ENCODE peak calls at places on chromosomes 3 and 15, in five cellular contexts. F is A673, Z is AG09309, W is endodermal cell, X is HepG2. I is an unnamed sample.

GRCh38 chr3:168134931-168135330 is 39.2 kb upstream of the GOLIM4 start:
- DNase-seq in F (no peak), Z (no peak), W (no peak), X (no peak), I (no peak)

GRCh38 chr15:73688455-73688854 is 4.3 kb downstream of the CD276 start:
- DNase-seq in F (no peak), Z (no peak), W (peak), X (no peak), I (no peak)

GRCh38 chr3:159189994-159190669 is 388.3 kb downstream of the MFSD1 start:
- DNase-seq in F (no peak), Z (peak), W (no peak), X (no peak), I (no peak)

GRCh38 chr3:59422312-59422711 is 372.5 kb upstream of the CFAP20DC start:
- DNase-seq in F (no peak), Z (peak), W (no peak), X (no peak), I (no peak)

GRCh38 chr3:54206874-54207273 is 84.5 kb downstream of the CACNA2D3 start:
- DNase-seq in F (no peak), Z (no peak), W (peak), X (no peak), I (no peak)

GRCh38 chr15:66860844-66861243 is 158.8 kb downstream of the SMAD6 start:
- DNase-seq in F (no peak), Z (no peak), W (peak), X (no peak), I (peak)

GRCh38 chr3:129481783-129482332 is 41.8 kb downstream of the IFT122 start:
- DNase-seq in F (no peak), Z (no peak), W (peak), X (no peak), I (peak)

GRCh38 chr3:107269081-107269480 is 108.2 kb upstream of the CCDC54 start:
- DNase-seq in F (no peak), Z (no peak), W (peak), X (no peak), I (no peak)

GRCh38 chr15:69303337-69304175 is 4.8 kb downstream of the PAQR5 start:
- DNase-seq in F (peak), Z (no peak), W (no peak), X (no peak), I (no peak)

GRCh38 chr3:60120245-60120644 is 1070.4 kb upstream of the CFAP20DC start:
- DNase-seq in F (no peak), Z (no peak), W (no peak), X (no peak), I (no peak)

GRCh38 chr3:132445812-132446211 is 28.5 kb downstream of the DNAJC13 start:
- DNase-seq in F (peak), Z (peak), W (no peak), X (no peak), I (no peak)

GRCh38 chr3:188634285-188634684 is 480.3 kb downstream of the LPP start:
- DNase-seq in F (no peak), Z (no peak), W (no peak), X (no peak), I (no peak)

GRCh38 chr3:159781867-159782266 is 206.8 kb upstream of the IL12A start:
- DNase-seq in F (no peak), Z (no peak), W (no peak), X (no peak), I (no peak)

GRCh38 chr3:170598091-170598502 is 12.2 kb upstream of the SLC7A14 start:
- DNase-seq in F (no peak), Z (no peak), W (no peak), X (peak), I (no peak)

GRCh38 chr15:48406911-48407310 is 75.7 kb downstream of the DUT start:
- DNase-seq in F (no peak), Z (no peak), W (peak), X (no peak), I (no peak)

GRCh38 chr3:138078096-138078495 is 37.3 kb downstream of the DZIP1L start:
- DNase-seq in F (no peak), Z (no peak), W (no peak), X (no peak), I (no peak)

GRCh38 chr3:58341376-58341775 is 8.7 kb downstream of the PXK start:
- DNase-seq in F (no peak), Z (no peak), W (no peak), X (no peak), I (no peak)

GRCh38 chr3:76177650-76178049 is 392.3 kb upstream of the ZNF717 start:
- DNase-seq in F (no peak), Z (no peak), W (no peak), X (no peak), I (no peak)

GRCh38 chr3:113912551-113913246 is 35.1 kb upstream of the ZDHHC23 start:
- DNase-seq in F (peak), Z (peak), W (peak), X (peak), I (no peak)

GRCh38 chr3:152309031-152309430 is 40.3 kb downstream of the MBNL1 start:
- DNase-seq in F (no peak), Z (no peak), W (no peak), X (no peak), I (no peak)

DNA sequence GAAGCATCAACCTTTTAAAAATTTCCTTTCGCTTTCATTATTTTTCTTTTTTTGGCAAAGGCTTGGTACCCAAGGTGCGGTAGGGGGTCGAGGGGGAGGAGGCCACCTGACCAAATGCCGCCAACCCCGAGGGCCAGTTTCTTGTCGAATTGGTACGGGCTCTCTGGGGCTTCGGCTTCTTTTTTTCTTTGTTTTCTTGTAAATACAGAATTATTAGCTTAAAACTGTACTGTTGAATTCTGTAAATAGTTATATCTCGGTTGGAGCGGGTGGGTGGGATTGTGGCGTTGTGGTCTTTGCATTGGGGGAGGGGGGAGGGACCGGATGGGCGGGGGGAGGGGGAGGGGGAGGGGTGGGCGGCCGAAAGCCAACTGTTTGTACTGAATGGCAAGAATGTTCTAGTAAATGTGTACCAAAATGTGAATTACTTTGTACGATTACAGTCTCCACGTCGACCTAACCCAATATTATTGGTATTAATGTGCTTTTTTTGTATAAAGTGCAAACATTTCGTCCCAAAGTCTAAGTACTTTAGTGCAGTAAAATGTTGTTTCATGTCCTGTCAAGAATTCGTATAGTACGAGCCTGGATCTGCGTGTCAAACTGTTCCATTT is 4.7 kb downstream of the ZIC1 start:
- DNase-seq in F (no peak), Z (no peak), W (peak), X (no peak), I (no peak)
- H3K4me3 ChIP-seq in F (no peak), Z (peak), W (peak), X (no peak), I (peak)

GRCh38 chr3:115085197-115085865 is 61.8 kb downstream of the ZBTB20 start:
- DNase-seq in F (peak), Z (no peak), W (no peak), X (no peak), I (no peak)
- TF ChIP-seq CTCF in F (peak), Z (peak), W (peak), X (no peak), I (no peak)

GRCh38 chr3:46931631-46932441 is 44.7 kb downstream of the CCDC12 start:
- DNase-seq in F (no peak), Z (no peak), W (no peak), X (peak), I (no peak)
- H3K4me3 ChIP-seq in F (no peak), Z (no peak), W (no peak), X (no peak), I (peak)

GRCh38 chr3:149933008-149933407 is 37.7 kb downstream of the PFN2 start:
- DNase-seq in F (no peak), Z (no peak), W (no peak), X (no peak), I (no peak)

GRCh38 chr3:149941186-149941585 is 29.5 kb downstream of the PFN2 start:
- DNase-seq in F (no peak), Z (no peak), W (no peak), X (no peak), I (no peak)

GRCh38 chr3:149933858-149934257 is 36.8 kb downstream of the PFN2 start:
- DNase-seq in F (no peak), Z (no peak), W (no peak), X (no peak), I (no peak)

GRCh38 chr3:149934524-149934923 is 36.2 kb downstream of the PFN2 start:
- DNase-seq in F (no peak), Z (peak), W (no peak), X (no peak), I (no peak)

DNA sequence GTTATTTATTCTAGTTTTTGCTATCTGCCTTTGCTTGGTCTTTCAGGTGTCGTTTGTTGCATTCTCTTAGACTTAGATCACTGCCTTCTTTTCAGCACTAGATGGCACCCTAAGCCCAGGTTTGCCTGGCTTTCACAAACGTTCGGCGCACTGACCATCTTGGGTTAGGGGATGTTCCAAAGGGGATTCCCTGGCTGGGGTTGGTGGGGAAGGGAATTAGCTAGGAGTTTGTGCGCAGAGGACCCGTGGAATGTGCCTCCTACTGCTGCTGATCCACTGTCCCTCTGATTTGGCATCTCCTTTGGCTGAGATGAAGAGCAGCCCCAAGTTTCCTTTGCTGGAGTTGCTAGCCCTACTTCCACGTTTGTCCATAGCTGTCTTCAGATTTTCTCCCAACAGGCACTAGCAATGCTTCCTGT is 33.9 kb downstream of the PFN2 start:
- DNase-seq in F (peak), Z (no peak), W (peak), X (peak), I (no peak)
- TF ChIP-seq CTCF in F (peak), Z (peak), W (peak), X (peak), I (peak)

GRCh38 chr3:128280466-128281455 is 127.5 kb downstream of the EEFSEC start:
- DNase-seq in F (no peak), Z (no peak), W (peak), X (no peak), I (peak)

GRCh38 chr3:128279594-128279880 is 126.3 kb downstream of the EEFSEC start:
- DNase-seq in F (no peak), Z (no peak), W (peak), X (no peak), I (peak)

GRCh38 chr3:128278130-128278529 is 124.8 kb downstream of the EEFSEC start:
- DNase-seq in F (no peak), Z (no peak), W (peak), X (no peak), I (peak)

GRCh38 chr3:128277378-128278049 is 124.2 kb downstream of the EEFSEC start:
- DNase-seq in F (no peak), Z (no peak), W (peak), X (no peak), I (peak)

GRCh38 chr3:128278761-128279593 is 125.7 kb downstream of the EEFSEC start:
- DNase-seq in F (peak), Z (peak), W (peak), X (no peak), I (peak)
- H3K4me3 ChIP-seq in F (no peak), Z (no peak), W (no peak), X (no peak), I (peak)

GRCh38 chr15:42490743-42491539 is at the start of gene ZNF106:
- DNase-seq in F (peak), Z (peak), W (peak), X (peak), I (peak)
- TF ChIP-seq CTCF in F (peak), Z (no peak), W (peak), X (peak), I (no peak)

GRCh38 chr3:180036092-180036677 is 552 bp downstream of the PEX5L start:
- DNase-seq in F (no peak), Z (no peak), W (no peak), X (no peak), I (no peak)

GRCh38 chr3:180040966-180041365 is 4.2 kb upstream of the PEX5L start:
- DNase-seq in F (no peak), Z (no peak), W (no peak), X (no peak), I (no peak)

GRCh38 chr3:180036678-180037455 is at the start of gene PEX5L:
- DNase-seq in F (peak), Z (no peak), W (peak), X (peak), I (no peak)
- H3K4me3 ChIP-seq in F (peak), Z (peak), W (peak), X (no peak), I (peak)

GRCh38 chr3:183930069-183930468 is 45.4 kb upstream of the PARL start:
- DNase-seq in F (no peak), Z (no peak), W (no peak), X (peak), I (no peak)

GRCh38 chr3:183933160-183933559 is 48.5 kb upstream of the PARL start:
- DNase-seq in F (no peak), Z (no peak), W (no peak), X (no peak), I (no peak)

GRCh38 chr3:183927059-183927458 is 42.4 kb upstream of the PARL start:
- DNase-seq in F (no peak), Z (no peak), W (no peak), X (no peak), I (no peak)

GRCh38 chr3:183937601-183938286 is 53.1 kb upstream of the PARL start:
- DNase-seq in F (no peak), Z (no peak), W (no peak), X (no peak), I (no peak)

GRCh38 chr3:183931881-183932280 is 47.2 kb upstream of the PARL start:
- DNase-seq in F (no peak), Z (no peak), W (no peak), X (no peak), I (no peak)
- TF ChIP-seq CTCF in F (no peak), Z (no peak), W (no peak), X (no peak), I (no peak)

GRCh38 chr15:64046347-64047153 is at the start of gene DAPK2:
- DNase-seq in F (peak), Z (no peak), W (peak), X (peak), I (no peak)

GRCh38 chr15:64045774-64046346 is 425 bp downstream of the DAPK2 start:
- DNase-seq in F (no peak), Z (no peak), W (peak), X (no peak), I (no peak)

GRCh38 chr15:64045106-64045435 is 1.2 kb downstream of the DAPK2 start:
- DNase-seq in F (no peak), Z (no peak), W (no peak), X (no peak), I (no peak)

GRCh38 chr15:64048766-64049165 is 2.5 kb upstream of the DAPK2 start:
- DNase-seq in F (no peak), Z (no peak), W (no peak), X (no peak), I (no peak)

GRCh38 chr15:64044315-64045105 is 1.8 kb downstream of the DAPK2 start:
- DNase-seq in F (no peak), Z (no peak), W (no peak), X (no peak), I (no peak)
- H3K4me3 ChIP-seq in F (peak), Z (no peak), W (no peak), X (no peak), I (no peak)

GRCh38 chr3:185082149-185082548 is 70.7 kb downstream of the C3orf70 start:
- DNase-seq in F (no peak), Z (no peak), W (no peak), X (no peak), I (no peak)

GRCh38 chr3:185082829-185083228 is 70.0 kb downstream of the C3orf70 start:
- DNase-seq in F (no peak), Z (no peak), W (no peak), X (no peak), I (no peak)

GRCh38 chr3:185087419-185087818 is 65.4 kb downstream of the C3orf70 start:
- DNase-seq in F (no peak), Z (no peak), W (no peak), X (no peak), I (no peak)

GRCh38 chr3:185084402-185084801 is 68.5 kb downstream of the C3orf70 start:
- DNase-seq in F (no peak), Z (no peak), W (no peak), X (no peak), I (no peak)

GRCh38 chr3:185084883-185085282 is 68.0 kb downstream of the C3orf70 start:
- DNase-seq in F (no peak), Z (peak), W (no peak), X (no peak), I (no peak)
- TF ChIP-seq CTCF in F (no peak), Z (peak), W (peak), X (no peak), I (no peak)